ENCODE peak calls at places on chromosomes 4 and X, in eight cellular contexts. One of them, this sample, is unnamed.

GRCh38 chr4:154741877-154742851 is 1.6 kb upstream of the LRAT start:
- DNase-seq in astrocyte: peak; percentile 6
- DNase-seq in sigmoid colon: no peak
- DNase-seq in heart left ventricle: no peak
- DNase-seq in SK-N-SH: peak; percentile 30
- DNase-seq in IMR-90: no peak
- DNase-seq in heart right ventricle: no peak
- DNase-seq in left lung: no peak
- DNase-seq in this sample: peak; percentile 89

GRCh38 chr4:153748378-153748777 is 11.4 kb downstream of the RNF175 start:
- DNase-seq in astrocyte: peak; percentile 70
- DNase-seq in sigmoid colon: no peak
- DNase-seq in heart left ventricle: no peak
- DNase-seq in SK-N-SH: peak; percentile 48
- DNase-seq in IMR-90: peak; percentile 38
- DNase-seq in heart right ventricle: no peak
- DNase-seq in left lung: peak; percentile 62
- DNase-seq in this sample: peak; percentile 34

GRCh38 chrX:101206471-101206870 is 13.1 kb upstream of the DRP2 start:
- DNase-seq in astrocyte: no peak
- DNase-seq in sigmoid colon: no peak
- DNase-seq in heart left ventricle: no peak
- DNase-seq in SK-N-SH: peak; percentile 58
- DNase-seq in IMR-90: peak; percentile 58
- DNase-seq in heart right ventricle: no peak
- DNase-seq in left lung: no peak
- DNase-seq in this sample: no peak

GRCh38 chr4:82988323-82988832 is 22.2 kb downstream of the LIN54 start:
- DNase-seq in astrocyte: peak; percentile 81
- DNase-seq in sigmoid colon: no peak
- DNase-seq in heart left ventricle: no peak
- DNase-seq in SK-N-SH: no peak
- DNase-seq in IMR-90: peak; percentile 95
- DNase-seq in heart right ventricle: no peak
- DNase-seq in left lung: no peak
- DNase-seq in this sample: no peak

GRCh38 chr4:153318696-153319320 is 25.7 kb upstream of the MND1 start:
- DNase-seq in astrocyte: peak; percentile 14
- DNase-seq in sigmoid colon: no peak
- DNase-seq in heart left ventricle: no peak
- DNase-seq in SK-N-SH: peak; percentile 74
- DNase-seq in IMR-90: peak; percentile 54
- DNase-seq in heart right ventricle: no peak
- DNase-seq in left lung: no peak
- DNase-seq in this sample: peak; percentile 61

GRCh38 chr4:148073349-148073748 is 341.5 kb downstream of the ARHGAP10 start:
- DNase-seq in astrocyte: no peak
- DNase-seq in sigmoid colon: no peak
- DNase-seq in heart left ventricle: no peak
- DNase-seq in SK-N-SH: no peak
- DNase-seq in IMR-90: no peak
- DNase-seq in heart right ventricle: no peak
- DNase-seq in left lung: no peak
- DNase-seq in this sample: no peak

GRCh38 chr4:76803522-76803921 is 94.4 kb downstream of the SOWAHB start:
- DNase-seq in astrocyte: peak; percentile 97
- DNase-seq in sigmoid colon: no peak
- DNase-seq in heart left ventricle: no peak
- DNase-seq in SK-N-SH: no peak
- DNase-seq in IMR-90: peak; percentile 92
- DNase-seq in heart right ventricle: no peak
- DNase-seq in left lung: no peak
- DNase-seq in this sample: peak; percentile 51

GRCh38 chr4:52932586-52933482 is 70.7 kb downstream of the RASL11B start:
- DNase-seq in astrocyte: peak; percentile 39
- DNase-seq in sigmoid colon: no peak
- DNase-seq in heart left ventricle: no peak
- DNase-seq in SK-N-SH: no peak
- DNase-seq in IMR-90: peak; percentile 56
- DNase-seq in heart right ventricle: no peak
- DNase-seq in left lung: no peak
- DNase-seq in this sample: no peak

GRCh38 chr4:183541081-183542045 is 36.5 kb downstream of the ING2 start:
- DNase-seq in astrocyte: no peak
- DNase-seq in sigmoid colon: no peak
- DNase-seq in heart left ventricle: no peak
- DNase-seq in SK-N-SH: no peak
- DNase-seq in IMR-90: peak; percentile 49
- DNase-seq in heart right ventricle: no peak
- DNase-seq in left lung: no peak
- DNase-seq in this sample: peak; percentile 84

GRCh38 chr4:123455360-123455759 is 58.8 kb downstream of the SPRY1 start:
- DNase-seq in astrocyte: no peak
- DNase-seq in sigmoid colon: no peak
- DNase-seq in heart left ventricle: no peak
- DNase-seq in SK-N-SH: no peak
- DNase-seq in IMR-90: no peak
- DNase-seq in heart right ventricle: no peak
- DNase-seq in left lung: no peak
- DNase-seq in this sample: no peak

GRCh38 chr4:79917246-79917645 is 155.8 kb downstream of the ANTXR2 start:
- DNase-seq in astrocyte: peak; percentile 15
- DNase-seq in sigmoid colon: no peak
- DNase-seq in heart left ventricle: peak; percentile 27
- DNase-seq in SK-N-SH: no peak
- DNase-seq in IMR-90: peak; percentile 44
- DNase-seq in heart right ventricle: peak; percentile 9
- DNase-seq in left lung: no peak
- DNase-seq in this sample: peak; percentile 89

GRCh38 chr4:141637565-141637964 is 1.2 kb downstream of the IL15 start:
- DNase-seq in astrocyte: no peak
- DNase-seq in sigmoid colon: no peak
- DNase-seq in heart left ventricle: no peak
- DNase-seq in SK-N-SH: no peak
- DNase-seq in IMR-90: no peak
- DNase-seq in heart right ventricle: no peak
- DNase-seq in left lung: no peak
- DNase-seq in this sample: no peak

DNA sequence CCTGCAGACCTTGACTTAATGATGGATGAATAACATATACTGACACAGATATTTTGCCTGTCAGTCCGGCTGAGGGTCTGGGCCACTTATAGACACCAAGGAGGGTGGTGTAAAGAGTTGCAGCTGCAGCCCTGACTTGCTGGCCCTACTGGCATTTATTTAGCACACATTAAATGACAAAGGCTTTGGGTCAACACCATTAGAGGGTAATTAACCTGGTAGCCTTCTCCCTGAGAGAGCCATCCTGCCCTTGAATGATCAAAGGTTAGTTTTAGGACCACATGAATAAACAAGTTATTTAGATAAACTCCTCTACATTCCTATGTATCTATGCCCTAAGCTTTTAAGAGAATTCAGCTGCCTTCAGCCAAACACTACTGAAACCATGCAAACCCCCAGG is 110.8 kb upstream of the DGKK start:
- DNase-seq in astrocyte: no peak
- DNase-seq in sigmoid colon: no peak
- DNase-seq in heart left ventricle: no peak
- DNase-seq in SK-N-SH: no peak
- DNase-seq in IMR-90: no peak
- DNase-seq in heart right ventricle: no peak
- DNase-seq in left lung: no peak
- DNase-seq in this sample: no peak
- H3K4me3 ChIP-seq in astrocyte: no peak overlapping the region
- H3K4me3 ChIP-seq in sigmoid colon: no peak overlapping the region
- H3K4me3 ChIP-seq in heart left ventricle: no peak overlapping the region
- H3K4me3 ChIP-seq in SK-N-SH: no peak overlapping the region
- H3K4me3 ChIP-seq in IMR-90: no peak overlapping the region
- H3K4me3 ChIP-seq in heart right ventricle: no peak overlapping the region
- H3K4me3 ChIP-seq in left lung: no peak overlapping the region
- H3K4me3 ChIP-seq in this sample: no peak overlapping the region

GRCh38 chrX:46957299-46957698 is 45.1 kb downstream of the JADE3 start:
- DNase-seq in astrocyte: no peak
- DNase-seq in sigmoid colon: no peak
- DNase-seq in heart left ventricle: no peak
- DNase-seq in SK-N-SH: no peak
- DNase-seq in IMR-90: no peak
- DNase-seq in heart right ventricle: no peak
- DNase-seq in left lung: no peak
- DNase-seq in this sample: no peak
- H3K4me1 ChIP-seq in astrocyte: no peaks in the 10 kb centered on the region
- H3K4me1 ChIP-seq in sigmoid colon: no peaks in the 10 kb centered on the region
- H3K4me1 ChIP-seq in heart left ventricle: peaks cover 21% of the 10 kb centered on the region
- H3K4me1 ChIP-seq in SK-N-SH: peaks cover 10% of the 10 kb centered on the region
- H3K4me1 ChIP-seq in IMR-90: peaks cover 4% of the 10 kb centered on the region
- H3K4me1 ChIP-seq in heart right ventricle: peaks cover 12% of the 10 kb centered on the region
- H3K4me1 ChIP-seq in left lung: no peaks in the 10 kb centered on the region
- H3K4me1 ChIP-seq in this sample: peaks cover 3% of the 10 kb centered on the region

DNA sequence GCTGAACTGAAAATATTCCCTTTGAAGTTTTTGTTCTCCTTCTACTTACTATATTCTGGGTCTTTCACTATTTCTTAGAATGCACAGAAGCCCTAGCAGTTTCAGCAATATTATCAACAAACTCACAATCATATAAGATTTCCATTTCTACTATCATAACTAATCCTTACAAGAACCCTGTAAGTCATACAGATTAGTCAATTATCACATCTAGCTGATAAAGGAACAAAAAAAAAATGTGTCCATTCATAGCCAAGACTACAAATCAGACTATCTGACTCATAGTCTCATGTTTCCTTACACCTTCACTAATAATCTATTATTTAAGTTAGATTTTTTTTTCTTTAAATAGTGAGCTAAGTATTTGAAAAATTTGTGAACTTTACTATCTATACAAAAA is 72.5 kb downstream of the LRBA start:
- DNase-seq in astrocyte: peak; percentile 17
- DNase-seq in sigmoid colon: no peak
- DNase-seq in heart left ventricle: no peak
- DNase-seq in SK-N-SH: no peak
- DNase-seq in IMR-90: no peak
- DNase-seq in heart right ventricle: no peak
- DNase-seq in left lung: no peak
- DNase-seq in this sample: no peak
- H3K27ac ChIP-seq in astrocyte: no peak overlapping the region
- H3K27ac ChIP-seq in sigmoid colon: no peak overlapping the region
- H3K27ac ChIP-seq in heart left ventricle: no peak overlapping the region
- H3K27ac ChIP-seq in SK-N-SH: no peak overlapping the region
- H3K27ac ChIP-seq in IMR-90: no peak overlapping the region
- H3K27ac ChIP-seq in heart right ventricle: no peak overlapping the region
- H3K27ac ChIP-seq in left lung: no peak overlapping the region
- H3K27ac ChIP-seq in this sample: no peak overlapping the region

DNA sequence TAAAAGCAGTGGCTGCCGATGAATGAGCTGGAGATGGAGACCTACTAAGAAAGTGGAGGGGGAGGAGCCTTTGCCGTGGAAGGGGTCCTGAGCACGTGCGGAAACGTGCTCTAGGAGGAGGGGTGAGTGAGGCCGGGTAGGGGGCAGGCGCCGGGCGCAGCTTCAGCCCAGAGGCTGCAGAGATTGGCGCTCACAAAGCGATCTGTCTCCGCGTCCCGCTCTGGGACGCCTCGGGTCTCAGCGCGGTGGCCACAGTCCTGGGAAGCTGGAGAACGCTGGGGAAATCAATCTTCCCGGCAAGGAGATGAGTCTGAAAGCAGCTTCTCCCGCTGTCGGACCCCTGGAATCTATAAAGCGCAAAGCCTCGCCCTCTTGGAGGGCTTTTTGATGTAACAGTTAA is 460 bp upstream of the ARHGAP6 start:
- DNase-seq in astrocyte: no peak
- DNase-seq in sigmoid colon: peak; percentile 66
- DNase-seq in heart left ventricle: no peak
- DNase-seq in SK-N-SH: peak; percentile 42
- DNase-seq in IMR-90: no peak
- DNase-seq in heart right ventricle: peak; percentile 6
- DNase-seq in left lung: no peak
- DNase-seq in this sample: peak; percentile 70
- H3K4me3 ChIP-seq in astrocyte: peak overlapping the region; percentile 52
- H3K4me3 ChIP-seq in sigmoid colon: peak overlapping the region; percentile 58
- H3K4me3 ChIP-seq in heart left ventricle: peak overlapping the region; percentile 51
- H3K4me3 ChIP-seq in SK-N-SH: no peak overlapping the region
- H3K4me3 ChIP-seq in IMR-90: peak overlapping the region; percentile 23
- H3K4me3 ChIP-seq in heart right ventricle: peak overlapping the region; percentile 14
- H3K4me3 ChIP-seq in left lung: peak overlapping the region; percentile 34
- H3K4me3 ChIP-seq in this sample: peak overlapping the region; percentile 73

GRCh38 chr4:71204056-71204455 is 134.8 kb upstream of the SLC4A4 start:
- DNase-seq in astrocyte: peak; percentile 81
- DNase-seq in sigmoid colon: no peak
- DNase-seq in heart left ventricle: no peak
- DNase-seq in SK-N-SH: no peak
- DNase-seq in IMR-90: no peak
- DNase-seq in heart right ventricle: no peak
- DNase-seq in left lung: no peak
- DNase-seq in this sample: no peak
- H3K4me1 ChIP-seq in astrocyte: peaks cover 12% of the 10 kb centered on the region
- H3K4me1 ChIP-seq in sigmoid colon: no peaks in the 10 kb centered on the region
- H3K4me1 ChIP-seq in heart left ventricle: peaks cover 9% of the 10 kb centered on the region
- H3K4me1 ChIP-seq in SK-N-SH: no peaks in the 10 kb centered on the region
- H3K4me1 ChIP-seq in IMR-90: peaks cover 20% of the 10 kb centered on the region
- H3K4me1 ChIP-seq in heart right ventricle: peaks cover 4% of the 10 kb centered on the region
- H3K4me1 ChIP-seq in left lung: no peaks in the 10 kb centered on the region
- H3K4me1 ChIP-seq in this sample: peaks cover 8% of the 10 kb centered on the region

GRCh38 chr4:25813705-25814104 is 49.1 kb downstream of the SEL1L3 start:
- DNase-seq in astrocyte: peak; percentile 88
- DNase-seq in sigmoid colon: no peak
- DNase-seq in heart left ventricle: no peak
- DNase-seq in SK-N-SH: no peak
- DNase-seq in IMR-90: peak; percentile 75
- DNase-seq in heart right ventricle: no peak
- DNase-seq in left lung: peak; percentile 50
- DNase-seq in this sample: peak; percentile 62
- H3K27ac ChIP-seq in astrocyte: peak overlapping the region; percentile 90
- H3K27ac ChIP-seq in sigmoid colon: peak overlapping the region; percentile 48
- H3K27ac ChIP-seq in heart left ventricle: no peak overlapping the region
- H3K27ac ChIP-seq in SK-N-SH: peak overlapping the region; percentile 78
- H3K27ac ChIP-seq in IMR-90: peak overlapping the region; percentile 49
- H3K27ac ChIP-seq in heart right ventricle: no peak overlapping the region
- H3K27ac ChIP-seq in left lung: peak overlapping the region; percentile 23
- H3K27ac ChIP-seq in this sample: peak overlapping the region; percentile 74

DNA sequence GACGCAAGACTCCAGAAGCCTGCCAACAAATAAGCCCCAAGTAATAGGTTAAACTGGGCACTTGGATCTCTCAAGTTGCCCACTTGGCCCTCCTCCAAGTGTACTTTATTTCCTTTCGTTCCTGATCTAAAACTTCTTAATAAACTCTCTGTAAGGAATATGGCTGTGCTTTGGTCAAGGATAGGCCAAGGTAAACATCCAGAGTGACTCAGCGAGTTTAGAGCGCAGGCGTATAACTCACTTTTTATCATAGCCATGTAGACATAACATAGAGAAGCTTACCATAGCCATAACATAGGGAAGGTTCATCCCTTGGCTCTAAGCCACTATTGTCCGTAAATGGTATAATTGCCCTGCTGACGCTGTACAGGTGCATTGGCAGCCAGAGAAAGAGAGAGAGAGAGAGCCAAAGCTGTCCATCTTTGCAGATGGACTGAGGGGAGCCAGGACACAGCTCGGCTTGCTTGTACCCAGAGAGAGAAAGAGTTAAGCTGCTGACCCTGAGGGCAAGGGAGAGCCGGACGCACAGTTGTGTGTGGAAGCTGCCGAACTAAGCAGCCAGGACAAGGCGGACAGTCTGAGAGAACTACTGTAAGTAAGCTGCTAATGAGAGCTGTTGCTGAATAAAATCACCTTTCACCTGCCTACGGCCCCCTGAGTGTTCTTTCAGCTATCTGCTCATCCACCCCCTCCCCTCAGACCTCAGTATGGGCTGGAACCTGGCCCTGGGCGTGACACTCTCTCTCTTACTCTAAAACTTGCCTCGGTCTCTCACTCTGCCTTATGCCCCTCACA is 1.8 kb downstream of the TLR1 start:
- DNase-seq in astrocyte: no peak
- DNase-seq in sigmoid colon: no peak
- DNase-seq in heart left ventricle: no peak
- DNase-seq in SK-N-SH: no peak
- DNase-seq in IMR-90: no peak
- DNase-seq in heart right ventricle: no peak
- DNase-seq in left lung: no peak
- DNase-seq in this sample: no peak
- H3K4me3 ChIP-seq in astrocyte: no peak overlapping the region
- H3K4me3 ChIP-seq in sigmoid colon: no peak overlapping the region
- H3K4me3 ChIP-seq in heart left ventricle: peak overlapping the region; percentile 54
- H3K4me3 ChIP-seq in SK-N-SH: no peak overlapping the region
- H3K4me3 ChIP-seq in IMR-90: no peak overlapping the region
- H3K4me3 ChIP-seq in heart right ventricle: no peak overlapping the region
- H3K4me3 ChIP-seq in left lung: peak overlapping the region; percentile 49
- H3K4me3 ChIP-seq in this sample: no peak overlapping the region

This sample was measured in endodermal cell.